ENCODE peak calls at places on chromosomes 12 and 14, in five cellular contexts. W is A549, D is IMR-90, F is gastrocnemius medialis, Z is adrenal gland. T is an unnamed sample. For H3K4me1, the result is how much of the 10 kb centered on the place peaks cover.

GRCh38 chr14:20782280-20782890 is 1.3 kb downstream of the RNASE6 start:
- DNase-seq in D (no peak), Z (no peak), F (no peak), W (no peak), T (no peak)

GRCh38 chr14:104284107-104284592 is 145.8 kb downstream of the KIF26A start:
- DNase-seq in Z (no peak), W (no peak), F (no peak), D (no peak), T (peak)

GRCh38 chr14:92466068-92466458 is 47.5 kb upstream of the RIN3 start:
- DNase-seq in W (no peak), D (no peak), Z (no peak), F (no peak), T (no peak)

GRCh38 chr12:65948320-65949008 is 124.2 kb downstream of the HMGA2 start:
- DNase-seq in D (peak), F (peak), W (peak), Z (peak), T (peak)

GRCh38 chr12:124556896-124557501 is 10.4 kb downstream of the NCOR2 start:
- DNase-seq in W (no peak), Z (no peak), D (no peak), F (no peak), T (no peak)

GRCh38 chr12:109720152-109720855 is 6.7 kb downstream of the FAM222A start:
- DNase-seq in W (no peak), Z (peak), D (no peak), F (no peak), T (peak)

GRCh38 chr14:20679907-20680306 is 4.5 kb upstream of the RNASE4 start:
- DNase-seq in D (peak), F (no peak), W (peak), Z (peak), T (no peak)

GRCh38 chr12:5546616-5547015 is 114.7 kb downstream of the NTF3 start:
- DNase-seq in D (peak), W (no peak), F (no peak), Z (no peak), T (no peak)

GRCh38 chr12:45547822-45548221 is 181.7 kb upstream of the ARID2 start:
- DNase-seq in W (no peak), D (peak), Z (no peak), F (no peak), T (no peak)

GRCh38 chr12:20740972-20741371 is 45.8 kb downstream of the SLCO1C1 start:
- DNase-seq in F (no peak), Z (no peak), W (no peak), D (no peak), T (no peak)

GRCh38 chr14:90903101-90903500 is 86.9 kb upstream of the TTC7B start:
- DNase-seq in W (peak), Z (peak), F (peak), D (peak), T (peak)

GRCh38 chr14:105305769-105306168 is 5.0 kb upstream of the BRF1 start:
- DNase-seq in F (no peak), D (no peak), Z (no peak), W (no peak), T (no peak)

GRCh38 chr12:57244306-57244696 is 6.7 kb downstream of the STAC3 start:
- DNase-seq in F (no peak), W (no peak), Z (no peak), D (no peak), T (no peak)

GRCh38 chr14:26130690-26131089 is 467.1 kb downstream of the NOVA1 start:
- DNase-seq in Z (no peak), W (no peak), D (no peak), F (no peak), T (no peak)

GRCh38 chr14:53663709-53664108 is 292.9 kb downstream of the BMP4 start:
- DNase-seq in F (peak), Z (no peak), D (peak), W (peak), T (peak)

GRCh38 chr12:39287409-39287808 is 155.5 kb downstream of the KIF21A start:
- DNase-seq in W (no peak), Z (no peak), F (no peak), D (no peak), T (no peak)

GRCh38 chr12:49783917-49784676 is 42.7 kb downstream of the TMBIM6 start:
- DNase-seq in Z (no peak), W (no peak), F (no peak), D (peak), T (no peak)

GRCh38 chr12:120532701-120533238 is 1.4 kb upstream of the RNF10 start:
- DNase-seq in W (no peak), Z (no peak), D (no peak), F (no peak), T (no peak)

GRCh38 chr12:99154264-99154982 is 493.1 kb upstream of the GARIN6 start:
- DNase-seq in D (no peak), W (no peak), Z (no peak), F (no peak), T (no peak)

GRCh38 chr14:34398024-34398423 is 64.0 kb downstream of the SPTSSA start:
- DNase-seq in Z (no peak), F (no peak), W (no peak), D (no peak), T (no peak)

GRCh38 chr12:70927356-70927755 is 6.8 kb upstream of the PTPRR start:
- DNase-seq in F (no peak), W (no peak), D (no peak), Z (no peak), T (no peak)

GRCh38 chr12:118034429-118035193 is 18.1 kb downstream of the RFC5 start:
- DNase-seq in W (peak), D (peak), F (no peak), Z (no peak), T (no peak)

GRCh38 chr12:33438890-33439586 is 581 bp downstream of the SYT10 start:
- DNase-seq in D (no peak), F (no peak), W (no peak), Z (no peak), T (no peak)

GRCh38 chr12:121400332-121401139 is 618 bp downstream of the RNF34 start:
- DNase-seq in D (peak), Z (peak), W (peak), F (peak), T (no peak)

GRCh38 chr14:75242546-75243273 is 35.9 kb upstream of the FOS start:
- DNase-seq in F (no peak), D (peak), Z (no peak), W (no peak), T (no peak)

GRCh38 chr14:56108057-56108456 is 10.2 kb upstream of the PELI2 start:
- DNase-seq in F (no peak), D (no peak), Z (no peak), W (no peak), T (no peak)

GRCh38 chr12:1531654-1532366 is 62.6 kb downstream of the FBXL14 start:
- DNase-seq in W (no peak), Z (no peak), D (no peak), F (no peak), T (no peak)

GRCh38 chr12:111304642-111305071 is 64.2 kb downstream of the PHETA1 start:
- DNase-seq in Z (no peak), W (peak), F (no peak), D (no peak), T (no peak)

GRCh38 chr14:58513272-58513671 is 85.8 kb downstream of the KIAA0586 start:
- DNase-seq in F (no peak), Z (no peak), W (no peak), D (no peak), T (no peak)

GRCh38 chr14:58738876-58739275 is 101.1 kb downstream of the DACT1 start:
- DNase-seq in Z (no peak), D (no peak), F (no peak), W (no peak), T (no peak)

GRCh38 chr12:94982456-94982855 is 21.0 kb downstream of the NDUFA12 start:
- DNase-seq in Z (no peak), F (no peak), D (no peak), W (no peak), T (no peak)

GRCh38 chr14:55160989-55161388 is 30.4 kb downstream of the DLGAP5 start:
- DNase-seq in D (peak), W (peak), Z (no peak), F (no peak), T (no peak)

GRCh38 chr12:3201741-3202500 is 124.7 kb downstream of the TSPAN9 start:
- DNase-seq in D (no peak), Z (no peak), F (no peak), W (no peak), T (no peak)

GRCh38 chr12:84131076-84131475 is 781.5 kb downstream of the SLC6A15 start:
- DNase-seq in D (peak), W (peak), Z (no peak), F (no peak), T (no peak)

GRCh38 chr12:66065623-66066022 is 64.9 kb downstream of the LLPH start:
- DNase-seq in Z (no peak), F (no peak), W (no peak), D (peak), T (no peak)

GRCh38 chr14:50831704-50832130 is 755 bp upstream of the NIN start:
- DNase-seq in Z (peak), F (no peak), W (peak), D (no peak), T (no peak)

GRCh38 chr14:106491851-106492250 is 965.5 kb downstream of the TMEM121 start:
- DNase-seq in Z (no peak), W (peak), F (no peak), D (no peak), T (no peak)

GRCh38 chr12:75656650-75657049 is 145.2 kb upstream of the KRR1 start:
- DNase-seq in Z (no peak), F (no peak), D (peak), W (peak), T (no peak)

GRCh38 chr12:39574378-39574777 is 45.2 kb downstream of the ABCD2 start:
- DNase-seq in F (no peak), W (no peak), D (no peak), Z (no peak), T (no peak)

GRCh38 chr12:7092229-7092985 is at the start of gene C1R:
- DNase-seq in D (peak), Z (peak), W (peak), F (peak), T (peak)
- TF ChIP-seq POLR2A in D (no peak), Z (peak), W (no peak), F (no peak), T (peak)

GRCh38 chr12:18345021-18345735 is 83.9 kb downstream of the PIK3C2G start:
- DNase-seq in D (no peak), F (no peak), Z (peak), W (no peak), T (no peak)

GRCh38 chr12:18340796-18341195 is 79.5 kb downstream of the PIK3C2G start:
- DNase-seq in Z (no peak), W (no peak), F (no peak), D (no peak), T (no peak)

GRCh38 chr12:18343708-18344107 is 82.4 kb downstream of the PIK3C2G start:
- DNase-seq in D (no peak), Z (no peak), W (no peak), F (no peak), T (no peak)

GRCh38 chr12:18339633-18340032 is 78.3 kb downstream of the PIK3C2G start:
- DNase-seq in F (no peak), D (no peak), Z (no peak), W (no peak), T (no peak)

DNA sequence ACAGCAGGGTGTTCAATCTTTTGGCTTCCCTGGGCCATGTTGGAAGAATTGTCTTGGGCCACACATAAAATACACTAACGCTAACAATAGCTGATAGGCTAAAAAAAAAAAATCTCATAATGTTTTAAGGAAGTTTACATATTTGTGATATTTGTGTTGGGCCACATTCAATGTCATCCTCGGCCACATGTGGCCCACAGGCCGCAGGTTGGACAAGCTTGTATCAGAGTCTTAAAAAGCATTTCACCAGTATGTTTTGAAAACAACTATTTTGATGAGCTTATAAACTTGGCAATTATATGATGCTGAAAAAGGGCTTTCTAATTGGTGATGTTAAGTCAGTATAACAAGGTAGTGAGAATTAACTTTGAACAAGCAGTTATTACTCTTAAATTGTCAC is 78.9 kb downstream of the PIK3C2G start:
- DNase-seq in Z (no peak), D (no peak), F (no peak), W (no peak), T (no peak)
- TF ChIP-seq CTCF in Z (no peak), D (no peak), F (no peak), W (no peak), T (no peak)

DNA sequence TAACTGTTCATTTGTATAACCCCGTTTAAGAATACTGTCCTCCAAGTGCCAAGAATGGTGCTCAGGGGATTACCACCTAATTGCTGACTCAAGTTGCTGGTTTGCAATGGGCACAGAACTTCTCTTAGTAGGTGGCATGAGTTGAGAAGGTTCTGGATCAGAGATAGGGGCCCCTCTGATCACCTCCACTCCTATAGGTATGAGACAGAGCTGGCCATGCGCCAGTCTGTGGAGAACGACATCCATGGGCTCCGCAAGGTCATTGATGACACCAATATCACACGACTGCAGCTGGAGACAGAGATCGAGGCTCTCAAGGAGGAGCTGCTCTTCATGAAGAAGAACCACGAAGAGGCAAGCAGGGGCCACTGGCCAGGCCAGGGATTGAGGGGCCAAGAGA is 1.6 kb downstream of the KRT18 start:
- DNase-seq in Z (no peak), D (no peak), W (peak), F (no peak), T (no peak)
- H3K4me1 ChIP-seq in Z (under half), D (under half), W (half or more), F (under half), T (under half)

GRCh38 chr12:12927211-12928079 is 24.5 kb downstream of the GPRC5D start:
- DNase-seq in W (peak), Z (peak), F (no peak), D (peak), T (peak)
- TF ChIP-seq POLR2A in W (peak), Z (peak), F (no peak), D (no peak), T (peak)

GRCh38 chr12:11813422-11813813 is 163.9 kb downstream of the ETV6 start:
- DNase-seq in F (no peak), W (no peak), Z (no peak), D (no peak), T (no peak)

GRCh38 chr12:11814362-11814761 is 164.9 kb downstream of the ETV6 start:
- DNase-seq in Z (peak), F (no peak), W (no peak), D (peak), T (no peak)

GRCh38 chr12:11815397-11815796 is 165.9 kb downstream of the ETV6 start:
- DNase-seq in W (no peak), D (no peak), Z (no peak), F (no peak), T (no peak)

GRCh38 chr12:11810962-11811361 is 161.5 kb downstream of the ETV6 start:
- DNase-seq in Z (no peak), F (no peak), W (no peak), D (no peak), T (no peak)

GRCh38 chr12:11812558-11813421 is 163.3 kb downstream of the ETV6 start:
- DNase-seq in F (no peak), W (no peak), Z (peak), D (peak), T (no peak)
- TF ChIP-seq CTCF in F (no peak), W (no peak), Z (peak), D (no peak), T (no peak)

T was measured in right lobe of liver.